ENCODE peak calls at places on chromosomes 2 and 18, in four cellular contexts. F is HepG2, N is SK-N-SH, B is K562. L is an unnamed sample.

GRCh38 chr2:30756051-30756719 is 51.1 kb downstream of the CAPN13 start:
- DNase-seq in F (peak; percentile 12), B (peak; percentile 46), N (peak; percentile 80), L (no peak)

GRCh38 chr2:237964578-237965404 is 2.0 kb upstream of the UBE2F start:
- DNase-seq in N (no peak), F (no peak), B (peak; percentile 82), L (no peak)

GRCh38 chr18:59518705-59519104 is 159.6 kb upstream of the LMAN1 start:
- DNase-seq in N (peak; percentile 41), F (no peak), B (no peak), L (no peak)

GRCh38 chr2:234840336-234840735 is 111.5 kb upstream of the SH3BP4 start:
- DNase-seq in N (no peak), F (peak; percentile 69), B (no peak), L (peak; percentile 20)

GRCh38 chr2:129636692-129637091 is 342.8 kb upstream of the RAB6C start:
- DNase-seq in F (no peak), N (no peak), B (no peak), L (no peak)

GRCh38 chr18:10784596-10785202 is 258.9 kb downstream of the NAPG start:
- DNase-seq in B (no peak), N (no peak), F (no peak), L (no peak)

GRCh38 chr2:222750533-222750932 is 79.1 kb downstream of the MOGAT1 start:
- DNase-seq in B (no peak), F (no peak), N (peak; percentile 36), L (no peak)

GRCh38 chr2:158936978-158937377 is 31.5 kb upstream of the TANC1 start:
- DNase-seq in N (no peak), B (no peak), F (no peak), L (no peak)

GRCh38 chr2:6290626-6291025 is 575.1 kb downstream of the CMPK2 start:
- DNase-seq in B (no peak), N (peak; percentile 44), F (no peak), L (no peak)

GRCh38 chr2:48471048-48471474 is 58.9 kb upstream of the STON1 start:
- DNase-seq in N (peak; percentile 24), B (peak; percentile 36), F (peak; percentile 69), L (no peak)

GRCh38 chr2:112010751-112011150 is 44.3 kb upstream of the TMEM87B start:
- DNase-seq in B (no peak), F (no peak), N (no peak), L (no peak)

GRCh38 chr2:8659735-8660492 is 21.9 kb upstream of the ID2 start:
- DNase-seq in F (no peak), N (peak; percentile 67), B (no peak), L (no peak)

GRCh38 chr2:8661235-8661634 is 20.6 kb upstream of the ID2 start:
- DNase-seq in N (no peak), F (no peak), B (no peak), L (no peak)

GRCh38 chr2:8662239-8662879 is 19.5 kb upstream of the ID2 start:
- DNase-seq in F (peak; percentile 63), B (peak; percentile 59), N (peak; percentile 57), L (no peak)

GRCh38 chr2:8663997-8664396 is 17.9 kb upstream of the ID2 start:
- DNase-seq in B (no peak), F (no peak), N (no peak), L (no peak)

GRCh38 chr2:8661736-8662135 is 20.1 kb upstream of the ID2 start:
- DNase-seq in N (no peak), F (no peak), B (no peak), L (no peak)
- TF ChIP-seq FOXJ3 in N (no peak), F (no peak), B (no peak), L (no peak)

GRCh38 chr2:28161466-28161865 is 231.2 kb upstream of the FOSL2 start:
- DNase-seq in F (no peak), N (no peak), B (no peak), L (no peak)
- TF ChIP-seq FOXJ3 in F (no peak), N (no peak), B (no peak), L (no peak)

DNA sequence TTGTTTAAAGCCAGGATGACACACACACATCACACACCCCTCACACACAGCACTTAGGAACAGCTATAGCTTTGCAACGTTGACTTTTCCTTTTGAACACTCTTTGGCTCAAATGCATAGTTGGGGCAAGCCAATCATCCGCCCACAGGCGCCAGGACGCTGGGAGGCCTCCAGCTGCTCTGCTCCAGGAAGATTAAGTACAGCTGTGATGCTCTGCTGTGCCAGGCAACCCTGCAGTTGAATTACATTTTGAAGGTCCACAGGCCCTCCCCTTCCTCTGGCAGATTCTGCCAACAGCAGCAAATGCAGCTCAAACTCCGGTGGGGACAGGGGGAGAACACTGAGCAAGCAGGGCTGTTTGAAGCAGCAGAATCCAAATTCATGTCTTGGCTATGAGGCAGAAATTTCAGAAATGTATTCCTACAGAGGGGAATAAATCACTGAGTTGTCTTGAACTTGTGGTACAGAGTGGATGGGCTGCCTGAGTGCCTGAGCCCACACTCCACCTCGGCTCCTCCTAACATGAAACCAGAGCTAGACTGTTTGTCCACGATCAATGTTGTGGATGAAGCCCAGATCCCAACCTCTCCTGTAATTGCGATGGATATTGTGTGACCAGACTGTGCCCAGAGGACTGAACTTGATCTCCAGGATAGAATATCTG is 86.5 kb upstream of the PPP1CB start:
- DNase-seq in N (peak; percentile 80), F (no peak), B (no peak), L (no peak)
- TF ChIP-seq FOXJ3 in N (peak; percentile 76), F (no peak), B (no peak), L (no peak)

GRCh38 chr2:85110991-85111560 is 22.1 kb upstream of the TCF7L1 start:
- DNase-seq in F (no peak), N (no peak), B (no peak), L (no peak)

GRCh38 chr2:85111819-85112281 is 21.3 kb upstream of the TCF7L1 start:
- DNase-seq in F (no peak), B (no peak), N (no peak), L (no peak)

GRCh38 chr2:85116207-85116606 is 17.0 kb upstream of the TCF7L1 start:
- DNase-seq in N (no peak), B (no peak), F (no peak), L (no peak)

GRCh38 chr2:85112906-85113625 is 20.1 kb upstream of the TCF7L1 start:
- DNase-seq in N (no peak), F (no peak), B (no peak), L (no peak)

DNA sequence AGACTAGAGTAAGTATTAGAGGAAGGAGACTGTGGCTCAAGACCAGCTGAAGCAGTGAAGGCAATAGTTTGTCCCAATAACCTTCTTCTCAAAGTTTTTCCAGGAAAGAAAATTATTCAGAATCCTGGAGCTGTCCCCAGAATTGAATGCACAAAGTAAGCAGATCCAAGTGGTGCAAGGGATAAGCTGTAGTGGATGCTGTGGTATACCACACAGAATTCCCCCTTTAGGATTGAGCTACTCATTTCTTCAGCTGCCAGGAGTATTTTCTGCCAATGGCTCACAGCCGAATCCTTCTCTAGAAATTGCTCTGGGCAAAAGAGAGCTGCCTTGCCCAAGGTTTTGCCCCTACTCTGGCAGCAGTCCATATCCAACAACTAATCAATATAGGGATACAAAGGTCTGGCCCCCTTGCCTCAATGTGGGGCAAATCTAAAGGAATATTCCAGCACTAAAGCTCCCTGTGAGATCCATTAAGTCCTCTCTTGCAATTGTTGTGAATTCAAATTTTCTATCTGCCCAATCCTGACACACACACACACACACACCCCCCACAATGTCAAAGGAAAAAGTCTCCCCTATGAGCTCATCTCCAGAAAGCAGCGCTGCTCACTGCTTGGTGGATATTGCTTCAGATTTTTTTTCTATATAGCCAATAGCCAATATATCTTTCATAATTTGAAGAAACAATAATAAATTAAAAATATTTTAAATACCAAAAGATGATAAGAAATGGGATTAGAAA is 18.4 kb upstream of the TCF7L1 start:
- DNase-seq in F (no peak), B (no peak), N (no peak), L (no peak)
- TF ChIP-seq FOXJ3 in F (no peak), B (no peak), N (no peak), L (no peak)

GRCh38 chr18:77131100-77131651 is 1.4 kb downstream of the MBP start:
- DNase-seq in F (no peak), B (no peak), N (no peak), L (no peak)

GRCh38 chr18:77130229-77131099 is 2.1 kb downstream of the MBP start:
- DNase-seq in F (no peak), B (no peak), N (no peak), L (no peak)

GRCh38 chr18:77131652-77132368 is 773 bp downstream of the MBP start:
- DNase-seq in F (no peak), N (peak; percentile 73), B (no peak), L (peak; percentile 39)

GRCh38 chr18:77127769-77128671 is 4.6 kb downstream of the MBP start:
- DNase-seq in F (no peak), B (no peak), N (no peak), L (no peak)

DNA sequence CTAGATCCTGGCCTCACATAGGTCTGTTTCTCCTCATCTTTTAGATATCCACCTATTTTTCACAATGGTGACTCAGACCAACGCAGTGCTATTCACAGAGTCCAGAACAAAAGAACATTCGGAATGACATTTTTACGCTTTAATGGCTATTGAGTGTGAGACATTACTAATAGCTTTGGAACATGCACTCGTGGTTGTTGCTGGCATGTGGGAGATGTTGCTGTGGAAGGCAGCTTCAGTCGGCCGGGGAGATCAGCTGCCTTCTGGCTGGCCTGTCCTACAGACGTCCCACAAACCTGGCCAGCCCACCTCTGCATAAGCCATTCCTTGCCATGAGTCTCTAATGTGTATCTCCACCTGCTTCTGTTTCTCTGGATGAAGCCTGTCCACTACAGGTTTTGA is 3.4 kb downstream of the MBP start:
- DNase-seq in N (no peak), F (no peak), B (no peak), L (no peak)
- TF ChIP-seq FOXJ3 in N (no peak), F (no peak), B (no peak), L (no peak)

DNA sequence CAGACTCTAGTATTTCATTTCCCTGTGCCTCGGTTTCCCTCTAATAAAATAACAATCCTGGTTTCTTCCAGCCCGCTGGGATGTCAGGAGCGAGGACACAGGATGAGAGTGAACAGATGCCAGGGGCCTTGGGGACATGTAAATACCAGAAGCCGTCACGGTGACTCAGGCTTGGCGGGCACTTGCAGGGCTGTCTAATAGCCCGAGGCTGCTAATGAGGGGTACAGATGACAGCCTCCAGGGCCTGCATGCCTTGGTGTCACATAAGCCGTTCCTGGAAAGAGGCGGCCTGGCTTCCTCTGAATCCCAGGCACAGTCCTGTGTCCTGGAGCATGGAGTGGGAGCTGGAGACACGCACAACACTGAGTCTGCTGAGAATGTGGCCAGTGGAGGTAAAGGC is 28.2 kb downstream of the HS1BP3 start:
- DNase-seq in F (no peak), N (peak; percentile 41), B (no peak), L (no peak)
- TF ChIP-seq FOXJ3 in F (no peak), N (no peak), B (no peak), L (no peak)

DNA sequence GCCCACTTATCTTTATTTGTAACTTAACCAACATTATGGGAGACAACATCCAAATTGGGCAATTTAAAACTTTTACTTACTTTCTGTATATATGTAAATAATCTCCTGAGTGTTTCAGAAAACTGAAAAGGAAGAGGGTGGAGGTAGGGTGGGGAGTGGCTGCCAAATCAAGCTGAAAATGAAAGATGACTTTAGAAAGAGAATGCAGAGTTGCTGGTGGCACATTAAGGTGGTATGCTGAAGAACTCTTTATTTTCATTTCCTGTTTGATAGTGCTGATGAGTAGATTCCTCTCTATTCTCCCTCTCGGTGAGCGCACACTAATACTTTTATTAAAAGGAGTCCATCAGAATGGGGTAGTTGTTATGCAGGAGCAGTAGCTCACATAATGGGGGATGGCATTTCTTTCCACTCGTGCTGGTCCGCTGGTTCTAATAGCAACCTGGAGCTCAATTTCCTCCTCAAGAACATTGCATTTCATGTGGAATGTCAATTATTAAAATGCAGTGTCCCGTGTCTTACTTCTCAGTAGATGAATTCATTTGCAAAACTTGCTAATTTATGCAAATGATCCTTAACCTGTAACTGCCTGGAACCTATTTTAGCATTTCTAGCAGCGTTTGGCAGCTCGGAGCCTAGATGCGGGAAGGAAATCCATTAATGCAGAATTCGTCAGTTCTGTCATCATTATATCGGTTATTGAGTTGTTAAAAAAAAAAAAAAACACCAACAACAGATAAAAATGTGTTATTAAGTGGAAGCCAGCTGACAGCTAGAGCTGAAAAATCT is 466.9 kb upstream of the HNRNPA3 start:
- DNase-seq in B (no peak), F (no peak), N (no peak), L (no peak)
- TF ChIP-seq FOXJ3 in B (no peak), F (no peak), N (no peak), L (no peak)

L was measured in WTC11.